ENCODE peak calls at places on chromosomes 3 and 15, in four cellular contexts. G is A549, H is ovary, S is uterus. B is an unnamed sample. For H3K4me1, the result is how much of the 10 kb centered on the place peaks cover.

GRCh38 chr3:122952509-122952908 is 75.1 kb downstream of the SEMA5B start:
- DNase-seq in G (peak), H (no peak), S (no peak), B (no peak)

GRCh38 chr3:44342191-44342790 is 3.7 kb downstream of the TCAIM start:
- DNase-seq in G (no peak), H (no peak), S (no peak), B (no peak)

GRCh38 chr15:59294961-59295741 is 77.5 kb downstream of the MYO1E start:
- DNase-seq in G (peak), H (no peak), S (peak), B (peak)

GRCh38 chr3:123412811-123413588 is 35.9 kb downstream of the ADCY5 start:
- DNase-seq in G (no peak), H (peak), S (peak), B (no peak)

GRCh38 chr15:31077181-31077580 is 24.3 kb downstream of the TRPM1 start:
- DNase-seq in G (no peak), H (no peak), S (no peak), B (no peak)

GRCh38 chr15:38389924-38390542 is 63.9 kb upstream of the FAM98B start:
- DNase-seq in G (peak), H (peak), S (peak), B (peak)

GRCh38 chr15:88108991-88109390 is 147.5 kb downstream of the NTRK3 start:
- DNase-seq in G (no peak), H (no peak), S (no peak), B (no peak)

GRCh38 chr15:64343841-64344240 is 12.1 kb downstream of the CSNK1G1 start:
- DNase-seq in G (no peak), H (no peak), S (no peak), B (no peak)

GRCh38 chr3:172530566-172530965 is 7.3 kb upstream of the TNFSF10 start:
- DNase-seq in G (no peak), H (no peak), S (no peak), B (no peak)

GRCh38 chr3:136860541-136860940 is 1.5 kb upstream of the NCK1 start:
- DNase-seq in G (no peak), H (no peak), S (no peak), B (no peak)

GRCh38 chr3:16476636-16477035 is 36.9 kb downstream of the RFTN1 start:
- DNase-seq in G (no peak), H (no peak), S (no peak), B (no peak)

GRCh38 chr3:85162905-85163304 is 204.1 kb downstream of the CADM2 start:
- DNase-seq in G (no peak), H (no peak), S (no peak), B (no peak)

GRCh38 chr3:45178131-45179023 is 32.2 kb upstream of the CDCP1 start:
- DNase-seq in G (no peak), H (no peak), S (no peak), B (peak)

GRCh38 chr3:72700106-72700505 is 148.1 kb downstream of the SHQ1 start:
- DNase-seq in G (no peak), H (no peak), S (no peak), B (no peak)

GRCh38 chr3:27659279-27660021 is 62.7 kb downstream of the EOMES start:
- DNase-seq in G (peak), H (no peak), S (peak), B (no peak)

GRCh38 chr3:165768680-165769079 is 68.5 kb downstream of the BCHE start:
- DNase-seq in G (no peak), H (no peak), S (no peak), B (no peak)

GRCh38 chr3:62718515-62719320 is 156.5 kb downstream of the CADPS start:
- DNase-seq in G (no peak), H (no peak), S (no peak), B (no peak)

GRCh38 chr15:89898628-89899302 is 5.0 kb upstream of the AP3S2 start:
- DNase-seq in G (peak), H (no peak), S (no peak), B (no peak)
- H3K27ac ChIP-seq in G (no peak), H (no peak), S (no peak), B (no peak)

GRCh38 chr3:37989821-37990480 is 635 bp upstream of the VILL start:
- DNase-seq in G (no peak), H (no peak), S (peak), B (no peak)

GRCh38 chr3:37990527-37990926 is at the start of gene VILL:
- DNase-seq in G (no peak), H (no peak), S (no peak), B (no peak)

GRCh38 chr3:37987751-37988179 is 2.8 kb upstream of the VILL start:
- DNase-seq in G (no peak), H (peak), S (no peak), B (no peak)

GRCh38 chr3:37987315-37987697 is 3.3 kb upstream of the VILL start:
- DNase-seq in G (no peak), H (no peak), S (no peak), B (no peak)

DNA sequence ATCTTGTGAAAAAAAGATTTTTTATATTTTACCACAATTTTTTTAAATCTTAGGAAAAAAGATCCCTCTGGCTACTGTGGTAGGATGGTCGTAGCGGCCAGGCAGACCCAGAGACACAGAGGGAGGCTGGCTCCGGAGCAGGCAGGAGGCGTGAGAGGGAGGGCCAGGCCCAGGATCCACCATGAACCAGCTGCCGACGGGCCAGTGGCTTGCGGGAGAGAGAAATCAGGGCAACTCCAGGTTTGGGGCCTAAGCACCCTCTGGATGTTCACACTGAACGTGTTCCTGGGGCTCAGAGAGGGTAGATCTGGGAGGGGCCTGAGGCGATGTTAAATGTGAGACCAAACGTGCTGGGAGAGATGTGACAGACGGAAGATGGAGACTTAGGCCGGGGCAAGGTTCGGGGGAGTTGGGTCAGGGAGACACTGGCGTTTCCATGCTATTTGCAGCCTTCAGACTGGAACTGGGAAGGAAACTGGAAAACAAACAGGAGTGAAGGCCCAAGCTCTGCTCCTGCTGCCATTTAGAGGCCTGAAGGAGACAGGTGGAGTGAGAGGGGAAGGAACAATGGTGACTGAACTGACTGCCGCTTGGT is 1.6 kb upstream of the VILL start:
- DNase-seq in G (no peak), H (no peak), S (peak), B (no peak)
- H3K4me1 ChIP-seq in G (under half), H (under half), S (under half), B (under half)

GRCh38 chr3:121942116-121942786 is 48.0 kb downstream of the SLC15A2 start:
- DNase-seq in G (no peak), H (no peak), S (no peak), B (no peak)
- TF ChIP-seq POLR2A in G (no peak), H (no peak), S (no peak), B (no peak)

GRCh38 chr15:29071193-29071906 is 185.6 kb downstream of the APBA2 start:
- DNase-seq in G (no peak), H (no peak), S (no peak), B (no peak)
- H3K27ac ChIP-seq in G (no peak), H (no peak), S (no peak), B (no peak)

GRCh38 chr3:12994607-12995388 is 78.4 kb downstream of the IQSEC1 start:
- DNase-seq in G (peak), H (peak), S (peak), B (peak)

GRCh38 chr3:12995389-12996180 is 77.6 kb downstream of the IQSEC1 start:
- DNase-seq in G (no peak), H (no peak), S (no peak), B (no peak)

GRCh38 chr3:12994357-12994606 is 78.9 kb downstream of the IQSEC1 start:
- DNase-seq in G (peak), H (peak), S (peak), B (no peak)

GRCh38 chr3:12997387-12997786 is 75.8 kb downstream of the IQSEC1 start:
- DNase-seq in G (no peak), H (no peak), S (no peak), B (no peak)

GRCh38 chr3:12996181-12996506 is 77.1 kb downstream of the IQSEC1 start:
- DNase-seq in G (no peak), H (no peak), S (no peak), B (no peak)
- H3K4me1 ChIP-seq in G (under half), H (under half), S (under half), B (under half)

GRCh38 chr3:52297242-52298146 is 9.9 kb downstream of the GLYCTK start:
- DNase-seq in G (no peak), H (no peak), S (no peak), B (no peak)
- TF ChIP-seq POLR2A in G (no peak), H (no peak), S (no peak), B (no peak)

DNA sequence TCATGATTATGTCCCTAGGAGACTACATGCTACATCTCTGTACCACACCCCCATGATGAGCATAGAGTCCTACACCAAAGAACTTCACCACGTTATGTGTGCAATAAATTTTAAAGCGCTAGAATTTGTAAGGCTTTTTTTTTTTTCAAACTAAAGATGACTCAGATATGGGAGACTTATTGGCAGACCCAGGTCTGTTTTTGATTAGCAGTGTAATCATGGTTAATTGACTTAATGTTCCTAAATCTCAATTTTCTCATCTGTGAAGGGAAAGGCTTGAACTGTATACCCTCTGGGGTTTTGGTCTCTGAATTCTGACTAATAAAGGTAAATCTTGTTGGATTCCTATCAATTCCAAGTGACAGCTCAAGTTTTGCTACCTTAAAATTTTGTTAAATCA is 26.4 kb downstream of the ABI3BP start:
- DNase-seq in G (no peak), H (no peak), S (no peak), B (no peak)
- H3K27ac ChIP-seq in G (no peak), H (no peak), S (no peak), B (no peak)

GRCh38 chr3:12750223-12750622 is 8.8 kb downstream of the TMEM40 start:
- DNase-seq in G (peak), H (peak), S (peak), B (peak)

GRCh38 chr3:12752111-12752510 is 6.9 kb downstream of the TMEM40 start:
- DNase-seq in G (no peak), H (no peak), S (no peak), B (no peak)

GRCh38 chr3:12750658-12751071 is 8.4 kb downstream of the TMEM40 start:
- DNase-seq in G (no peak), H (peak), S (peak), B (no peak)

GRCh38 chr3:12752803-12753202 is 6.3 kb downstream of the TMEM40 start:
- DNase-seq in G (peak), H (no peak), S (no peak), B (no peak)

GRCh38 chr3:12751548-12751947 is 7.5 kb downstream of the TMEM40 start:
- DNase-seq in G (peak), H (no peak), S (no peak), B (peak)
- H3K4me1 ChIP-seq in G (under half), H (under half), S (under half), B (under half)